ENCODE peak calls at places on chromosome 19, in four cellular contexts. T, S, U and Q are unnamed samples. For H3K4me1, the result is how much of the 10 kb centered on the place peaks cover.

GRCh38 chr19:4007836-4008539 is 452 bp downstream of the PIAS4 start:
- DNase-seq in T (peak), S (peak), U (no peak), Q (no peak)

GRCh38 chr19:14475251-14476073 is at the start of gene PTGER1:
- DNase-seq in T (peak), S (no peak), U (no peak), Q (no peak)

GRCh38 chr19:31956771-31957170 is 388.6 kb upstream of the ZNF507 start:
- DNase-seq in T (no peak), S (no peak), U (no peak), Q (no peak)

GRCh38 chr19:50252111-50252886 is 48.9 kb downstream of the MYH14 start:
- DNase-seq in T (peak), S (no peak), U (no peak), Q (no peak)

GRCh38 chr19:45191324-45191845 is 12.8 kb downstream of the BLOC1S3 start:
- DNase-seq in T (no peak), S (no peak), U (no peak), Q (no peak)

GRCh38 chr19:45001087-45001739 is at the start of gene RELB:
- DNase-seq in T (peak), S (peak), U (peak), Q (peak)

GRCh38 chr19:13381827-13382632 is 124.2 kb downstream of the CACNA1A start:
- DNase-seq in T (no peak), S (no peak), U (no peak), Q (no peak)

GRCh38 chr19:35272954-35273649 is 4.3 kb downstream of the USF2 start:
- DNase-seq in T (no peak), S (no peak), U (no peak), Q (no peak)

GRCh38 chr19:4284176-4284958 is 5.3 kb downstream of the SHD start:
- DNase-seq in T (peak), S (peak), U (no peak), Q (no peak)

GRCh38 chr19:51094696-51095279 is 12.1 kb upstream of the KLK14 start:
- DNase-seq in T (peak), S (peak), U (no peak), Q (no peak)

GRCh38 chr19:4922530-4923378 is 13.5 kb downstream of the UHRF1 start:
- DNase-seq in T (no peak), S (no peak), U (no peak), Q (no peak)

GRCh38 chr19:58577581-58578429 is 4.7 kb upstream of the MZF1 start:
- DNase-seq in T (no peak), S (no peak), U (no peak), Q (no peak)

DNA sequence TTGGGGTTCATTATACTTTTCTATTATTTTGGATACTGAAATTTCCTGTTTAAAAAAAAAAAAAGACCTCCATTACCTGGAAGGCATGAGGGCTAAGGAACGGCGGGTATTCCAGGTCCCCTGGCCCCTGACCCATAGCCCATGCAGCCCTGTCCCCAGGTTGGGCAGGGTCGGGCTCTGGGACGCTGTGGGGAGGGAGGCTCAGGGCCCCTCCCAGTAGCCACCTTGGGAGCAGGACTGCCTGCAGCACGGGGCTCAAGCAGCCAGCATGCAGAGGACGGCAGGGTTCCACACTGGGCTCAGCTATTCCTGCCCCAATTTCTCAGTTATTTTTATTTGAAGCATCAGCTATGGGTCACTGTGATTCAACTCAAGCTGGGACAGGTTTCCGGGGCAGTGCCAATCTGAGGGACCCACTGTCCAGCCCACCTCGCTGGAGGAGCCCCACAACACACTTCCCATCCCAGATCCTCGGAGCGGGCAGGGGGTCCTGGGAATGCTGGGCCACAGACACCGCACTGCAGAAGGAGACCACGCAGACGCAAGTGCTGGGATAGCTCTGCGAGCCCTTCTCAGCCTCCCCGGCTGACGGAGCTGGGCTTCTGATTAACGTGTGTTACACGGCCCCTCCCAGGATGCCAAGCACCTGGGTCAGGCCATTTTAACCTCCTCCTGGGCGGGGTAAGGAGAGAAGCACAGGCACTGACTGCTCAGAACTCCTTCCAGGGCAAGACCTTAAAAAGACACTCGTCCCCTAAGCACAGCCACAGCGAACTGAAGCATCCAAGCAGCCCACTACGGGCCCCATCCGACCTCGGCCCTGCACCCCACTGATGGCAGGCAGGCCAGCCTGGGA is 60.1 kb downstream of the PEPD start:
- DNase-seq in T (no peak), S (no peak), U (no peak), Q (no peak)
- H3K4me1 ChIP-seq in T (under half), S (under half), U (under half), Q (under half)

DNA sequence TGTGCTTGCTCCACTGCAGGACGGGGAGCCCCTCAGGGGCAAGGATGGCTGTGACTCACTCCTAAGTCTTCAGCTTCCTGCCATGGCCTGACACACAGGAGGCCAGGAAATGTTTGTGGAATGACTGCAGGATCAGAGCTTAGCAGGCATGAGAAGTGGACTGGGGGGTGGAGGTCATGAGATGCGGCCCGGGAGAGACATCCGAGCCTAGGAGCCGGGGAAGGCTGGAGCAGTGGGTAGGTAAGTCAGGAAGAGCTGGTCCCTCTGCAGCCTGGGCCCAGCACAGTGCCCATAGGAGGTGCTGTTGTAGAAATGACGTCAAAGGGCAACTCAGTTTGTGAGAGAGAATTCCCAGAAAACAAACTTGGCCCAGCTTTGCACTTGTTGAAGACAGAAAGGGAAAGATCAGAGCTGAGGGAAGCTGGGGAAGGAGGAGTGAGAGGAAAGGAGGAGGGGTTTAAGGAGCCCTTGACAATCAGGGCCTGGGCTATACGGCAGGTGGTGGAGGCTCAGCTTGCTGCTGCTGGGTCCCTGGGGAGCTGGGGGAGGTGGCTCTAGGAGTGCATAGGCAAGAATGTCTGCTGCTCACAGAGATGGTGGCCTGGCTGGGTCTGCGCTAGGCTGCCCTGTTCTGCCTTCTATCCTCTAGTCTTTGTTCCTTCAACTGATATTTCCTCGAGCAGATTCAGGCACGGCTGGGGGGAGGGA is 18.5 kb downstream of the POU2F2 start:
- DNase-seq in T (no peak), S (peak), U (peak), Q (peak)
- TF ChIP-seq SUZ12 in T (no peak), S (no peak), U (no peak), Q (no peak)

GRCh38 chr19:16623066-16623465 is 4.9 kb downstream of the MED26 start:
- DNase-seq in T (no peak), S (no peak), U (no peak), Q (no peak)

GRCh38 chr19:16623576-16623975 is 4.4 kb downstream of the MED26 start:
- DNase-seq in T (no peak), S (no peak), U (peak), Q (no peak)

GRCh38 chr19:16626796-16627193 is 1.2 kb downstream of the MED26 start:
- DNase-seq in T (no peak), S (no peak), U (no peak), Q (no peak)

GRCh38 chr19:16625183-16625958 is 2.6 kb downstream of the MED26 start:
- DNase-seq in T (no peak), S (no peak), U (no peak), Q (no peak)

DNA sequence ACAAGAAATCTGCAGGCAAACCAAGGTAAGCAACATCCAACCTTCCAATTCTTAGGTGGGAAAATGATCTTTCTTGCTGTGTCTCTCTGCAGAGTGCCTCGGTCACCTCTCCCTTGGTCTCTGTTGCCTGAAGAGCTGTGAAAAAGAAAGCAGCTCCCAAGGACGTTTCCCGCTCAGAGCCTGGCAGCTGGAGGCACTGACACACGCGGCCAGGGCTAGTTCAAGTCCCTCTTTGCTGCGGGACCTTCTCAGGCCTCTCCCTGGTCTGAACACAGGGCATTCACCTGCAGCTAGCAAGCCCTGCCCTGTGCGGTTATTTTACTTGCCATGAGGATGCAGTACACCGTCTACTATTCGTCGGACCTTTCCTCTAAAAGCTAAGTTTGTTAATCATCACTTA is 3.8 kb downstream of the MED26 start:
- DNase-seq in T (no peak), S (no peak), U (no peak), Q (no peak)
- H3K4me1 ChIP-seq in T (under half), S (under half), U (under half), Q (under half)

DNA sequence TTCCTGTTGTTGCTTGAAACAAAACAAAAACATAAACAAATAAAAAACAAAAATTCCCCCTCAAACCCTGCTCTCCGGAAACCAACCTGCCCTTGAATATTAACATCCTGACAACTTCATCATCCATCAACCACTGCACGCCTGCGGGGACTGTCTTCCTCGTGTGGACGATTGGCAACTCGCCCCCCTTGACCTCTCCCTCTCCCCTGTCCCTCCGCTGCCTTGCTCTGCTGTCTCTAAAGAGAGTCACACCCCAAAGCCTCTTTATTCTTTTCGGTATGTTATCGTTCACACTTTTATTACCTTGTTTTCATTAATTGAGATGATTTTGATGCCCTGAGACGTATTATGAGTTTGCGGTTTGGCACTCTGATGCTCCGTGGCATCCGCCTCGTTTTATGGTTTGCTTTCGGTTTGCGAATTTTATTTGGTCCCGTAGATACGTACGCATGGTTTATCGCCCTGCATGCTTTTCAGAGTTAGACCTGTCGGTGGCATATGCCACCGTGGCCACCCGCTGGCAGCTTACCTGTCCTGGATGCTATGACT is 10.4 kb downstream of the PTBP1 start:
- DNase-seq in T (no peak), S (no peak), U (no peak), Q (no peak)
- TF ChIP-seq SUZ12 in T (no peak), S (no peak), U (no peak), Q (no peak)

GRCh38 chr19:6652214-6653094 is 17.5 kb downstream of the TNFSF14 start:
- DNase-seq in T (no peak), S (no peak), U (no peak), Q (no peak)
- H3K4me1 ChIP-seq in T (under half), S (under half), U (under half), Q (under half)